ENCODE peak calls at places on chromosomes 12 and 14, in nine cellular contexts. M, K, Z, B, H, X, Y, R and V are unnamed samples.

GRCh38 chr14:100408350-100409015 is 85.3 kb downstream of the SLC25A47 start:
- DNase-seq in Y (no peak), X (no peak), Z (peak), M (no peak), K (no peak), H (peak), B (no peak), R (no peak), V (no peak)

GRCh38 chr14:77181603-77182437 is at the start of gene TMEM63C:
- DNase-seq in Y (peak), Z (peak), B (no peak), K (peak), M (peak), R (peak), X (no peak), H (no peak), V (peak)

GRCh38 chr14:85701116-85701515 is 171.2 kb downstream of the FLRT2 start:
- DNase-seq in Y (no peak), Z (no peak), M (no peak), R (no peak), H (no peak), X (no peak), B (no peak), K (no peak), V (no peak)

GRCh38 chr12:120534703-120535655 is 823 bp downstream of the RNF10 start:
- DNase-seq in K (peak), M (no peak), Z (peak), H (peak), R (peak), Y (peak), X (peak), B (peak), V (peak)

GRCh38 chr14:72699852-72700257 is 194.0 kb downstream of the DPF3 start:
- DNase-seq in M (no peak), R (no peak), H (peak), X (peak), K (peak), B (peak), Y (no peak), Z (peak), V (peak)

GRCh38 chr14:100904307-100905019 is 941 bp upstream of the RTL1 start:
- DNase-seq in B (peak), X (no peak), Z (no peak), M (peak), H (no peak), R (peak), Y (peak), K (no peak), V (no peak)

GRCh38 chr14:93857500-93857899 is 69.2 kb upstream of the PRIMA1 start:
- DNase-seq in H (no peak), R (no peak), M (peak), K (no peak), Z (no peak), B (no peak), X (no peak), Y (no peak), V (no peak)

GRCh38 chr12:107337354-107338095 is 244.2 kb upstream of the CRY1 start:
- DNase-seq in R (no peak), K (no peak), M (no peak), B (no peak), Y (no peak), Z (no peak), X (no peak), H (peak), V (peak)

GRCh38 chr12:91852646-91853045 is 293.0 kb downstream of the BTG1 start:
- DNase-seq in X (no peak), K (no peak), Y (no peak), B (no peak), M (no peak), H (peak), Z (no peak), R (no peak), V (peak)

GRCh38 chr12:106145539-106146447 is 7.0 kb upstream of the NUAK1 start:
- DNase-seq in X (peak), H (no peak), Z (no peak), K (no peak), Y (no peak), R (no peak), B (no peak), M (no peak), V (no peak)

GRCh38 chr14:78586681-78587080 is 416.5 kb downstream of the NRXN3 start:
- DNase-seq in Y (no peak), M (no peak), H (no peak), K (no peak), Z (no peak), X (no peak), R (no peak), B (no peak), V (no peak)

GRCh38 chr14:29821665-29822429 is 105.8 kb downstream of the PRKD1 start:
- DNase-seq in B (no peak), X (no peak), H (no peak), K (no peak), M (no peak), R (no peak), Z (no peak), Y (no peak), V (no peak)

GRCh38 chr14:72594099-72594901 is 299.6 kb downstream of the DPF3 start:
- DNase-seq in R (no peak), H (no peak), M (no peak), K (peak), Y (no peak), Z (no peak), X (no peak), B (no peak), V (no peak)

GRCh38 chr12:45966486-45966885 is 23.9 kb downstream of the SCAF11 start:
- DNase-seq in K (peak), Y (no peak), X (no peak), H (peak), R (no peak), Z (peak), M (no peak), B (peak), V (peak)

GRCh38 chr12:25718081-25718731 is 165.1 kb upstream of the LMNTD1 start:
- DNase-seq in M (no peak), Y (no peak), B (no peak), Z (no peak), K (no peak), H (no peak), R (no peak), X (no peak), V (no peak)

GRCh38 chr14:99910337-99911268 is 117.4 kb downstream of the EML1 start:
- DNase-seq in X (no peak), H (peak), B (peak), Z (peak), M (no peak), Y (no peak), R (no peak), K (no peak), V (peak)

GRCh38 chr12:6528539-6529235 is 5.6 kb upstream of the GAPDH start:
- DNase-seq in B (no peak), M (no peak), H (no peak), Y (peak), R (no peak), X (no peak), Z (no peak), K (no peak), V (no peak)

GRCh38 chr12:39467432-39467870 is 24.5 kb upstream of the KIF21A start:
- DNase-seq in Y (no peak), X (no peak), Z (peak), R (peak), H (peak), B (no peak), K (peak), M (no peak), V (peak)

GRCh38 chr12:106149096-106149784 is 10.5 kb upstream of the NUAK1 start:
- DNase-seq in Z (no peak), H (peak), M (no peak), B (no peak), K (peak), X (no peak), Y (no peak), R (no peak), V (peak)

GRCh38 chr14:106843951-106844483 is 1317.6 kb downstream of the TMEM121 start:
- DNase-seq in Y (no peak), Z (no peak), K (peak), X (peak), M (no peak), H (no peak), B (peak), R (no peak), V (peak)

GRCh38 chr12:50110762-50111416 is 1.1 kb upstream of the COX14 start:
- DNase-seq in H (no peak), Z (no peak), X (peak), R (no peak), B (peak), M (no peak), K (peak), Y (no peak), V (peak)